ENCODE peak calls at places on chromosomes 16 and 17, in four cellular contexts. K, J, C and U are unnamed samples.

GRCh38 chr17:32484628-32485027 is 2.2 kb upstream of the CDK5R1 start:
- DNase-seq in C (no peak), K (no peak), J (no peak), U (no peak)

GRCh38 chr16:16118337-16118736 is 105.0 kb downstream of the ABCC6 start:
- DNase-seq in C (no peak), J (no peak), K (no peak), U (no peak)

GRCh38 chr17:56830726-56831363 is 2.9 kb downstream of the C17orf67 start:
- DNase-seq in K (no peak), C (no peak), J (no peak), U (no peak)

GRCh38 chr16:75271441-75272096 is 20.1 kb upstream of the BCAR1 start:
- DNase-seq in J (no peak), C (no peak), K (no peak), U (no peak)

GRCh38 chr17:1752425-1752941 is 9.4 kb upstream of the SERPINF1 start:
- DNase-seq in K (no peak), J (no peak), C (no peak), U (no peak)

GRCh38 chr17:47649153-47649971 is at the start of gene KPNB1:
- DNase-seq in C (peak), K (peak), J (peak), U (peak)

GRCh38 chr16:84815446-84815845 is 4.3 kb upstream of the CRISPLD2 start:
- DNase-seq in J (no peak), K (no peak), C (no peak), U (no peak)

GRCh38 chr17:51748749-51749604 is 409.5 kb downstream of the CA10 start:
- DNase-seq in K (no peak), C (no peak), J (no peak), U (no peak)

GRCh38 chr17:14228903-14229302 is 7.8 kb downstream of the CDRT15 start:
- DNase-seq in J (no peak), C (peak), K (no peak), U (no peak)

GRCh38 chr17:29582254-29582765 is 7.1 kb downstream of the GIT1 start:
- DNase-seq in J (no peak), K (no peak), C (no peak), U (no peak)

GRCh38 chr16:83336630-83337029 is 471.1 kb upstream of the HSBP1 start:
- DNase-seq in C (peak), K (peak), J (no peak), U (no peak)

GRCh38 chr16:84973226-84973625 is 38.1 kb downstream of the ZDHHC7 start:
- DNase-seq in J (no peak), K (no peak), C (no peak), U (no peak)

DNA sequence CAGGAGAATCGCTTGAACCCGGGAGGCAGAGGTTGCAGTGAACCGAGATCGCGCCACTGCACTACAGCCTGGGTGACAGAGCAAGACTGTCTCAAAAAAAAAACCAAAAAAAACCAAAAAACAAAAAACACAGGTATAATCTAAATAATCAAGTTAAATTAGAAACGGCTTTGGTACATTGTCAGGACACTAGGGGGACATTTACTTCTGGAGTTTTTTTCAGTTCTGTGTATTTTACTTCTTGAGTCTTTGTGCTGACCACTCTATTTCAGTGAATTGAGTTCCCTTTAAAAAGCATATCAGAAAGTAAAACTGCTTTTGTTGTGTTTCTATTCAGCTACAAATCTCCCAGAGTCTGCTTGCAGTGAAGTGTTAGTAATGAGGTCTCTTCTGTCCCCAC is 36.3 kb downstream of the DHRS7B start:
- DNase-seq in J (no peak), K (no peak), C (no peak), U (no peak)
- TF ChIP-seq CTCF in J (no peak), K (no peak), C (no peak), U (no peak)

GRCh38 chr16:67248401-67249177 is at the start of gene SLC9A5:
- DNase-seq in K (no peak), J (peak), C (no peak), U (no peak)
- TF ChIP-seq CTCF in K (no peak), J (no peak), C (no peak), U (no peak)

GRCh38 chr17:11300201-11300600 is 59.2 kb downstream of the SHISA6 start:
- DNase-seq in J (no peak), K (no peak), C (no peak), U (no peak)

GRCh38 chr17:11294826-11295225 is 53.8 kb downstream of the SHISA6 start:
- DNase-seq in J (no peak), K (no peak), C (no peak), U (no peak)

GRCh38 chr17:11298401-11298800 is 57.4 kb downstream of the SHISA6 start:
- DNase-seq in J (no peak), C (no peak), K (no peak), U (no peak)

GRCh38 chr17:11293480-11293879 is 52.5 kb downstream of the SHISA6 start:
- DNase-seq in K (no peak), J (no peak), C (no peak), U (no peak)

DNA sequence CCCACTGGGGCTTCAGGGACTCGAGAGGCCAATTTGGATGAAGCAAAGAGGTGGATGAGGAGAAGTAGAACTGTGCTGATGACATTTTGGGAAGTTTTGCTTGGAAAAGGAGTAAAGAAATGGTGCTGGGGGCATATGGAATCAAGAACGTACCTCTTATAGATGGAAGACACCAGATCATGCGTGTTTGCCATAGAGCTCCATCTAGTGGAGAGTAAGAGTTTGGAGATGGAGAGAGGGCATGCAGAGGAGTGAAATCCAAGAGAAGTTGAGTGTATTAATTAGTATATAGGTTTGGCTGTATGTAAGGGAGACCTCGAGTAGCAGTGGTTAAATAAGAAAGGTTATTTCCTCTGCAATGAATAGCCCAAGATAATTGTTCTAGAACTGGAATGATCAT is 56.0 kb downstream of the SHISA6 start:
- DNase-seq in K (no peak), J (no peak), C (no peak), U (no peak)
- TF ChIP-seq CTCF in K (no peak), J (no peak), C (no peak), U (no peak)

GRCh38 chr16:20853981-20854620 is 46.1 kb downstream of the DCUN1D3 start:
- DNase-seq in J (no peak), K (no peak), C (no peak), U (no peak)
- TF ChIP-seq CTCF in J (no peak), K (no peak), C (no peak), U (no peak)

DNA sequence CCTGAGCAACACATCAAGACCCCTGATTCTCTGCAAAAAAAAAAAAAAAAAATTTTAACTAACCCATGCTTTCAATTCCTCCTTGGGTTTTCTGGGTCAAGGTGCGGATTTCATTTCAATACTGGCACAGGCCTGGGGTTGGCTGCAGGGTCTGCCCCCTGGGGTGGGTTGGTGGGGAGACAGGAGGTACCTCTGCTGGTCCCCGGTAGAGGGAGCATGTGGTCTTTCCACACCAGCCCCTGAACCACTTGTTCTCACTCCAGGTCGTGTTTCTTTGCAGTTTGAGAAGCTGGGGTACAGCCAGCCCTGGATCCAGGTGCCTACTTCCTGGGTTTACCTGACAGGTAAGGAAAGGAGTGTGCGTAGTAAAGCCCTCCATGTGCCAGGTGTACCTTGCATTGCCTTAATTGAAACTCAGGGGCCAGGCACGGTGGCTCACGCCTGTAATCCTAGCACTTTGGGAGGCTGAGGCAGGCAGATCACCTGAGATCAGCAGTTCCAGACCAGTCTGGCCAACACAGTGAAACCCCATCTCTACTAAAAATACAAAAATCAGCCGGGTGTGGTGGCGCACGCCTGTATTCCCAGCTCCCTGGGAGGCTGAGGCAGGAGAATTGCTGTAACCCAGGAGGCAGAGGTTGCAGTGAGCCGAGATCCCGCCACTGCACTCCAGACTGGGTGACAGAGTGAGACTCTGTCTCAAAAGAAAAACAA is 21.8 kb downstream of the SDR42E2 start:
- DNase-seq in C (no peak), J (peak), K (no peak), U (no peak)
- TF ChIP-seq CTCF in C (peak), J (peak), K (peak), U (no peak)

GRCh38 chr16:88404769-88405168 is 22.0 kb downstream of the ZNF469 start:
- DNase-seq in C (no peak), J (no peak), K (no peak), U (no peak)

GRCh38 chr16:88407807-88408206 is 25.0 kb downstream of the ZNF469 start:
- DNase-seq in K (no peak), C (no peak), J (no peak), U (no peak)

GRCh38 chr16:88405325-88406060 is 22.7 kb downstream of the ZNF469 start:
- DNase-seq in J (no peak), C (no peak), K (peak), U (no peak)

GRCh38 chr16:88407042-88407420 is 24.3 kb downstream of the ZNF469 start:
- DNase-seq in C (no peak), K (no peak), J (no peak), U (no peak)

GRCh38 chr16:88406096-88407041 is 23.6 kb downstream of the ZNF469 start:
- DNase-seq in C (no peak), K (no peak), J (no peak), U (no peak)
- TF ChIP-seq CTCF in C (no peak), K (peak), J (no peak), U (no peak)

GRCh38 chr17:6797718-6798351 is 21.8 kb downstream of the FBXO39 start:
- DNase-seq in K (no peak), C (peak), J (no peak), U (no peak)

GRCh38 chr17:6799738-6800137 is 23.7 kb downstream of the FBXO39 start:
- DNase-seq in C (no peak), K (no peak), J (no peak), U (no peak)

GRCh38 chr17:6796887-6797490 is 21.0 kb downstream of the FBXO39 start:
- DNase-seq in C (peak), K (no peak), J (no peak), U (no peak)

GRCh38 chr17:6796017-6796886 is 20.2 kb downstream of the FBXO39 start:
- DNase-seq in J (no peak), K (no peak), C (no peak), U (no peak)

GRCh38 chr17:6800422-6801027 is 24.5 kb downstream of the FBXO39 start:
- DNase-seq in K (no peak), J (peak), C (no peak), U (no peak)
- TF ChIP-seq CTCF in K (no peak), J (no peak), C (peak), U (no peak)